ENCODE peak calls at places on chromosomes 12 and 14, in eight cellular contexts. B is iPS-NIHi11; Q is brain pericyte; X is non-pigmented ciliary epithelial cell; L is fibroblast of mammary gland; N is activated CD4-positive, alpha-beta T cell treated with anti-CD3 and anti-CD28 coated beads, Interleukin-2, amount 50 U/mL, for 48 hours; W is left colon; M is NCI-H1105 treated with DMSO at 0.1 percent for 48 hours. O is an unnamed sample.

GRCh38 chr12:26097046-26097878 is 27.6 kb downstream of the BHLHE41 start:
- DNase-seq in M (peak), N (peak), L (peak), Q (no peak), W (peak), B (peak), X (no peak), O (peak)

GRCh38 chr12:118103231-118103600 is 595 bp downstream of the VSIG10 start:
- DNase-seq in M (peak), N (peak), Q (no peak), L (no peak), W (peak), X (no peak), B (no peak), O (peak)

GRCh38 chr12:41576925-41577324 is 388.8 kb downstream of the PDZRN4 start:
- DNase-seq in M (no peak), L (no peak), Q (no peak), W (no peak), B (peak), X (no peak), N (no peak), O (no peak)

GRCh38 chr12:52402873-52403510 is 3.1 kb downstream of the KRT82 start:
- DNase-seq in N (no peak), L (no peak), B (peak), Q (no peak), X (no peak), M (no peak), W (no peak), O (no peak)

GRCh38 chr12:57766464-57767311 is at the start of gene CYP27B1:
- DNase-seq in L (peak), Q (no peak), W (peak), M (peak), N (peak), X (no peak), B (peak), O (no peak)

GRCh38 chr12:99087278-99087677 is 442.2 kb downstream of the APAF1 start:
- DNase-seq in M (peak), L (no peak), N (no peak), X (no peak), B (no peak), Q (no peak), W (no peak), O (no peak)

GRCh38 chr14:54877015-54877702 is 25.5 kb downstream of the GCH1 start:
- DNase-seq in B (no peak), N (no peak), Q (no peak), W (no peak), M (no peak), X (no peak), L (peak), O (no peak)

GRCh38 chr14:104598461-104599273 is 5.9 kb downstream of the TMEM179 start:
- DNase-seq in L (no peak), Q (no peak), M (peak), X (no peak), W (no peak), B (no peak), N (no peak), O (no peak)

GRCh38 chr14:101352567-101352966 is 208.7 kb upstream of the DIO3 start:
- DNase-seq in N (no peak), W (no peak), M (no peak), L (no peak), Q (no peak), X (no peak), B (no peak), O (no peak)

GRCh38 chr12:122834921-122835692 is at the start of gene HIP1R:
- DNase-seq in B (peak), Q (no peak), M (peak), W (peak), N (peak), X (no peak), L (no peak), O (no peak)

GRCh38 chr12:81758421-81759214 is 532 bp downstream of the PPFIA2 start:
- DNase-seq in N (peak), W (peak), B (peak), X (no peak), M (peak), L (peak), Q (no peak), O (peak)

GRCh38 chr14:105281354-105282097 is 19.3 kb downstream of the BRF1 start:
- DNase-seq in B (peak), L (peak), W (no peak), X (peak), Q (no peak), M (no peak), N (no peak), O (peak)

GRCh38 chr14:93081875-93082570 is 33.7 kb downstream of the ITPK1 start:
- DNase-seq in B (no peak), W (no peak), M (no peak), X (no peak), L (no peak), Q (no peak), N (peak), O (no peak)

GRCh38 chr12:120197542-120197887 is 3.0 kb upstream of the GCN1 start:
- DNase-seq in Q (no peak), X (no peak), B (no peak), M (no peak), L (no peak), N (no peak), W (no peak), O (no peak)

GRCh38 chr12:50049254-50050118 is 7.9 kb upstream of the ASIC1 start:
- DNase-seq in L (no peak), N (no peak), X (no peak), W (no peak), Q (no peak), M (no peak), B (no peak), O (no peak)

GRCh38 chr12:98440165-98440581 is 75.2 kb upstream of the TMPO start:
- DNase-seq in B (no peak), X (peak), L (peak), M (no peak), N (peak), Q (no peak), W (no peak), O (no peak)

GRCh38 chr14:23663127-23663526 is 27.0 kb downstream of the DHRS2 start:
- DNase-seq in N (no peak), M (no peak), L (no peak), X (no peak), B (no peak), W (no peak), Q (no peak), O (no peak)

GRCh38 chr14:61662437-61663311 is 32.6 kb upstream of the HIF1A start:
- DNase-seq in M (no peak), Q (no peak), W (no peak), L (peak), B (peak), N (peak), X (peak), O (no peak)

GRCh38 chr12:106841471-106842302 is 67.2 kb downstream of the RIC8B start:
- DNase-seq in W (peak), Q (peak), M (peak), N (peak), L (peak), B (peak), X (no peak), O (peak)

GRCh38 chr14:96086574-96087077 is 47.5 kb downstream of the C14orf132 start:
- DNase-seq in M (no peak), L (peak), Q (no peak), B (no peak), W (no peak), X (no peak), N (no peak), O (no peak)

GRCh38 chr14:95507174-95507573 is 9.3 kb downstream of the SYNE3 start:
- DNase-seq in Q (no peak), B (no peak), L (peak), W (no peak), M (no peak), X (no peak), N (no peak), O (no peak)

GRCh38 chr12:30329281-30329680 is 366.4 kb downstream of the IPO8 start:
- DNase-seq in B (no peak), X (peak), L (no peak), N (no peak), W (no peak), M (no peak), Q (no peak), O (no peak)

GRCh38 chr12:8018666-8019581 is 13.6 kb upstream of the FOXJ2 start:
- DNase-seq in M (no peak), W (no peak), B (peak), Q (no peak), X (no peak), N (peak), L (no peak), O (no peak)

GRCh38 chr12:56151672-56152131 is 685 bp upstream of the MYL6B start:
- DNase-seq in N (peak), B (peak), Q (no peak), X (no peak), M (peak), W (peak), L (peak), O (peak)

GRCh38 chr12:79934309-79935020 is 432 bp downstream of the PPP1R12A start:
- DNase-seq in L (peak), X (no peak), N (peak), Q (no peak), M (peak), B (peak), W (no peak), O (peak)

GRCh38 chr14:85853996-85854526 is 324.1 kb downstream of the FLRT2 start:
- DNase-seq in N (no peak), M (no peak), X (no peak), L (peak), W (no peak), Q (no peak), B (no peak), O (no peak)

GRCh38 chr12:12784911-12785814 is at the start of gene APOLD1:
- DNase-seq in L (peak), W (no peak), B (peak), N (peak), Q (peak), M (no peak), X (no peak), O (peak)

GRCh38 chr14:51449666-51450061 is 202.0 kb upstream of the FRMD6 start:
- DNase-seq in M (no peak), L (no peak), X (no peak), Q (no peak), W (no peak), B (no peak), N (no peak), O (no peak)

GRCh38 chr14:22319526-22320352 is 269.3 kb downstream of the DAD1 start:
- DNase-seq in M (peak), X (no peak), N (no peak), L (peak), Q (no peak), B (peak), W (peak), O (peak)

GRCh38 chr12:119225454-119225853 is 46.7 kb downstream of the HSPB8 start:
- DNase-seq in N (no peak), Q (no peak), X (no peak), B (no peak), M (no peak), L (no peak), W (no peak), O (no peak)

GRCh38 chr12:24111101-24111500 is 161.6 kb upstream of the SOX5 start:
- DNase-seq in Q (no peak), L (peak), W (no peak), M (no peak), X (no peak), N (no peak), B (no peak), O (no peak)

O was measured in NCI-H2227 treated with DMSO at 0.1 percent for 48 hours.